ENCODE peak calls at places on chromosome 13, in six cellular contexts. One of them, this sample, is unnamed.

GRCh38 chr13:51713807-51714206 is 90.2 kb downstream of the DHRS12 start:
- DNase-seq in ELR: no peak
- DNase-seq in activated CD4-positive, CD25-positive, alpha-beta regulatory T cell: no peak
- DNase-seq in left cardiac atrium: no peak
- DNase-seq in AG08396: no peak
- DNase-seq in T-helper 2 cell: no peak
- DNase-seq in this sample: no peak

GRCh38 chr13:44843403-44843802 is 145.9 kb downstream of the NUFIP1 start:
- DNase-seq in left cardiac atrium: no peak
- DNase-seq in T-helper 2 cell: no peak
- DNase-seq in activated CD4-positive, CD25-positive, alpha-beta regulatory T cell: no peak
- DNase-seq in ELR: peak
- DNase-seq in AG08396: no peak
- DNase-seq in this sample: no peak

GRCh38 chr13:20359335-20359734 is 127.2 kb upstream of the GJB6 start:
- DNase-seq in AG08396: peak
- DNase-seq in activated CD4-positive, CD25-positive, alpha-beta regulatory T cell: no peak
- DNase-seq in left cardiac atrium: no peak
- DNase-seq in ELR: peak
- DNase-seq in T-helper 2 cell: no peak
- DNase-seq in this sample: no peak

GRCh38 chr13:50843256-50844043 is at the start of gene DLEU7:
- DNase-seq in left cardiac atrium: peak
- DNase-seq in AG08396: no peak
- DNase-seq in activated CD4-positive, CD25-positive, alpha-beta regulatory T cell: no peak
- DNase-seq in T-helper 2 cell: no peak
- DNase-seq in ELR: no peak
- DNase-seq in this sample: no peak

GRCh38 chr13:49627831-49628652 is at the start of gene ARL11:
- DNase-seq in AG08396: no peak
- DNase-seq in activated CD4-positive, CD25-positive, alpha-beta regulatory T cell: peak
- DNase-seq in T-helper 2 cell: peak
- DNase-seq in ELR: no peak
- DNase-seq in left cardiac atrium: peak
- DNase-seq in this sample: peak

GRCh38 chr13:30872685-30873443 is 33.2 kb upstream of the MEDAG start:
- DNase-seq in ELR: peak
- DNase-seq in AG08396: peak
- DNase-seq in activated CD4-positive, CD25-positive, alpha-beta regulatory T cell: no peak
- DNase-seq in left cardiac atrium: peak
- DNase-seq in T-helper 2 cell: no peak
- DNase-seq in this sample: no peak

GRCh38 chr13:93515267-93515666 is 288.7 kb downstream of the GPC6 start:
- DNase-seq in T-helper 2 cell: no peak
- DNase-seq in activated CD4-positive, CD25-positive, alpha-beta regulatory T cell: no peak
- DNase-seq in ELR: no peak
- DNase-seq in left cardiac atrium: no peak
- DNase-seq in AG08396: no peak
- DNase-seq in this sample: no peak

GRCh38 chr13:79314652-79315051 is 91.4 kb downstream of the RBM26 start:
- DNase-seq in AG08396: no peak
- DNase-seq in T-helper 2 cell: no peak
- DNase-seq in ELR: no peak
- DNase-seq in left cardiac atrium: no peak
- DNase-seq in activated CD4-positive, CD25-positive, alpha-beta regulatory T cell: no peak
- DNase-seq in this sample: no peak

GRCh38 chr13:35159041-35159440 is 217.0 kb downstream of the NBEA start:
- DNase-seq in left cardiac atrium: no peak
- DNase-seq in AG08396: no peak
- DNase-seq in ELR: no peak
- DNase-seq in activated CD4-positive, CD25-positive, alpha-beta regulatory T cell: no peak
- DNase-seq in T-helper 2 cell: no peak
- DNase-seq in this sample: no peak

GRCh38 chr13:110869805-110870706 is 44.8 kb downstream of the ANKRD10 start:
- DNase-seq in AG08396: peak
- DNase-seq in activated CD4-positive, CD25-positive, alpha-beta regulatory T cell: no peak
- DNase-seq in ELR: peak
- DNase-seq in left cardiac atrium: peak
- DNase-seq in T-helper 2 cell: no peak
- DNase-seq in this sample: no peak

GRCh38 chr13:49374585-49375290 is 69.1 kb downstream of the CAB39L start:
- DNase-seq in ELR: peak
- DNase-seq in T-helper 2 cell: no peak
- DNase-seq in activated CD4-positive, CD25-positive, alpha-beta regulatory T cell: no peak
- DNase-seq in left cardiac atrium: no peak
- DNase-seq in AG08396: peak
- DNase-seq in this sample: no peak

GRCh38 chr13:111470933-111471332 is 150.5 kb downstream of the TEX29 start:
- DNase-seq in left cardiac atrium: no peak
- DNase-seq in ELR: no peak
- DNase-seq in activated CD4-positive, CD25-positive, alpha-beta regulatory T cell: no peak
- DNase-seq in T-helper 2 cell: no peak
- DNase-seq in AG08396: no peak
- DNase-seq in this sample: no peak

GRCh38 chr13:113748101-113748861 is 10.7 kb upstream of the TMEM255B start:
- DNase-seq in AG08396: no peak
- DNase-seq in T-helper 2 cell: no peak
- DNase-seq in ELR: no peak
- DNase-seq in left cardiac atrium: peak
- DNase-seq in activated CD4-positive, CD25-positive, alpha-beta regulatory T cell: no peak
- DNase-seq in this sample: no peak

GRCh38 chr13:23631676-23632622 is 61.7 kb downstream of the TNFRSF19 start:
- DNase-seq in ELR: no peak
- DNase-seq in T-helper 2 cell: no peak
- DNase-seq in AG08396: no peak
- DNase-seq in left cardiac atrium: no peak
- DNase-seq in activated CD4-positive, CD25-positive, alpha-beta regulatory T cell: no peak
- DNase-seq in this sample: no peak

GRCh38 chr13:38990693-38991092 is at the start of gene STOML3:
- DNase-seq in AG08396: no peak
- DNase-seq in left cardiac atrium: no peak
- DNase-seq in T-helper 2 cell: no peak
- DNase-seq in activated CD4-positive, CD25-positive, alpha-beta regulatory T cell: no peak
- DNase-seq in ELR: no peak
- DNase-seq in this sample: no peak

GRCh38 chr13:51557423-51557822 is 26.8 kb upstream of the WDFY2 start:
- DNase-seq in ELR: no peak
- DNase-seq in activated CD4-positive, CD25-positive, alpha-beta regulatory T cell: no peak
- DNase-seq in T-helper 2 cell: no peak
- DNase-seq in left cardiac atrium: no peak
- DNase-seq in AG08396: no peak
- DNase-seq in this sample: no peak

GRCh38 chr13:45367358-45367757 is 26.4 kb upstream of the TPT1 start:
- DNase-seq in T-helper 2 cell: peak
- DNase-seq in activated CD4-positive, CD25-positive, alpha-beta regulatory T cell: peak
- DNase-seq in left cardiac atrium: peak
- DNase-seq in ELR: peak
- DNase-seq in AG08396: peak
- DNase-seq in this sample: peak

GRCh38 chr13:31930490-31930889 is 101.1 kb upstream of the FRY start:
- DNase-seq in ELR: no peak
- DNase-seq in AG08396: no peak
- DNase-seq in left cardiac atrium: no peak
- DNase-seq in T-helper 2 cell: no peak
- DNase-seq in activated CD4-positive, CD25-positive, alpha-beta regulatory T cell: no peak
- DNase-seq in this sample: no peak

GRCh38 chr13:77509221-77509620 is 26.3 kb upstream of the SCEL start:
- DNase-seq in T-helper 2 cell: no peak
- DNase-seq in AG08396: no peak
- DNase-seq in activated CD4-positive, CD25-positive, alpha-beta regulatory T cell: no peak
- DNase-seq in ELR: peak
- DNase-seq in left cardiac atrium: no peak
- DNase-seq in this sample: no peak

GRCh38 chr13:26377038-26377437 is 123.1 kb downstream of the CDK8 start:
- DNase-seq in AG08396: peak
- DNase-seq in activated CD4-positive, CD25-positive, alpha-beta regulatory T cell: no peak
- DNase-seq in ELR: peak
- DNase-seq in T-helper 2 cell: no peak
- DNase-seq in left cardiac atrium: no peak
- DNase-seq in this sample: peak

GRCh38 chr13:106143392-106143791 is 392.1 kb downstream of the EFNB2 start:
- DNase-seq in activated CD4-positive, CD25-positive, alpha-beta regulatory T cell: no peak
- DNase-seq in T-helper 2 cell: no peak
- DNase-seq in left cardiac atrium: no peak
- DNase-seq in ELR: peak
- DNase-seq in AG08396: peak
- DNase-seq in this sample: no peak

GRCh38 chr13:47306991-47307390 is 410.1 kb upstream of the HTR2A start:
- DNase-seq in left cardiac atrium: no peak
- DNase-seq in activated CD4-positive, CD25-positive, alpha-beta regulatory T cell: no peak
- DNase-seq in ELR: no peak
- DNase-seq in AG08396: no peak
- DNase-seq in T-helper 2 cell: no peak
- DNase-seq in this sample: no peak

GRCh38 chr13:41222259-41222852 is 28.0 kb upstream of the KBTBD7 start:
- DNase-seq in activated CD4-positive, CD25-positive, alpha-beta regulatory T cell: peak
- DNase-seq in left cardiac atrium: no peak
- DNase-seq in ELR: peak
- DNase-seq in AG08396: peak
- DNase-seq in T-helper 2 cell: peak
- DNase-seq in this sample: peak

GRCh38 chr13:95714142-95714832 is 37.3 kb downstream of the DNAJC3 start:
- DNase-seq in AG08396: peak
- DNase-seq in T-helper 2 cell: no peak
- DNase-seq in activated CD4-positive, CD25-positive, alpha-beta regulatory T cell: no peak
- DNase-seq in ELR: peak
- DNase-seq in left cardiac atrium: no peak
- DNase-seq in this sample: no peak

GRCh38 chr13:79736356-79736755 is 255.4 kb downstream of the NDFIP2 start:
- DNase-seq in T-helper 2 cell: no peak
- DNase-seq in AG08396: no peak
- DNase-seq in ELR: no peak
- DNase-seq in activated CD4-positive, CD25-positive, alpha-beta regulatory T cell: no peak
- DNase-seq in left cardiac atrium: no peak
- DNase-seq in this sample: no peak

GRCh38 chr13:93266681-93267080 is 40.1 kb downstream of the GPC6 start:
- DNase-seq in AG08396: no peak
- DNase-seq in activated CD4-positive, CD25-positive, alpha-beta regulatory T cell: no peak
- DNase-seq in left cardiac atrium: no peak
- DNase-seq in T-helper 2 cell: no peak
- DNase-seq in ELR: no peak
- DNase-seq in this sample: no peak

GRCh38 chr13:44243198-44243852 is 130.3 kb upstream of the SERP2 start:
- DNase-seq in AG08396: no peak
- DNase-seq in activated CD4-positive, CD25-positive, alpha-beta regulatory T cell: no peak
- DNase-seq in left cardiac atrium: no peak
- DNase-seq in T-helper 2 cell: no peak
- DNase-seq in ELR: peak
- DNase-seq in this sample: peak

GRCh38 chr13:75704194-75704941 is 68.2 kb downstream of the LMO7 start:
- DNase-seq in ELR: peak
- DNase-seq in T-helper 2 cell: no peak
- DNase-seq in activated CD4-positive, CD25-positive, alpha-beta regulatory T cell: no peak
- DNase-seq in left cardiac atrium: no peak
- DNase-seq in AG08396: peak
- DNase-seq in this sample: no peak

GRCh38 chr13:72820156-72820897 is 38.4 kb downstream of the PIBF1 start:
- DNase-seq in left cardiac atrium: no peak
- DNase-seq in activated CD4-positive, CD25-positive, alpha-beta regulatory T cell: no peak
- DNase-seq in T-helper 2 cell: no peak
- DNase-seq in AG08396: peak
- DNase-seq in ELR: peak
- DNase-seq in this sample: no peak

GRCh38 chr13:64510698-64511097 is 2719.4 kb downstream of the PCDH9 start:
- DNase-seq in T-helper 2 cell: no peak
- DNase-seq in activated CD4-positive, CD25-positive, alpha-beta regulatory T cell: no peak
- DNase-seq in ELR: no peak
- DNase-seq in left cardiac atrium: no peak
- DNase-seq in AG08396: no peak
- DNase-seq in this sample: no peak

GRCh38 chr13:42969558-42970172 is 22.4 kb downstream of the EPSTI1 start:
- DNase-seq in left cardiac atrium: peak
- DNase-seq in T-helper 2 cell: peak
- DNase-seq in activated CD4-positive, CD25-positive, alpha-beta regulatory T cell: peak
- DNase-seq in ELR: peak
- DNase-seq in AG08396: peak
- DNase-seq in this sample: peak

GRCh38 chr13:97386832-97387486 is 47.0 kb upstream of the RAP2A start:
- DNase-seq in AG08396: no peak
- DNase-seq in ELR: no peak
- DNase-seq in left cardiac atrium: peak
- DNase-seq in activated CD4-positive, CD25-positive, alpha-beta regulatory T cell: no peak
- DNase-seq in T-helper 2 cell: no peak
- DNase-seq in this sample: no peak

GRCh38 chr13:66225071-66225470 is 1005.1 kb downstream of the PCDH9 start:
- DNase-seq in activated CD4-positive, CD25-positive, alpha-beta regulatory T cell: no peak
- DNase-seq in left cardiac atrium: no peak
- DNase-seq in T-helper 2 cell: no peak
- DNase-seq in AG08396: no peak
- DNase-seq in ELR: no peak
- DNase-seq in this sample: no peak